ENCODE peak calls at places on chromosomes 11 and 22, in eight cellular contexts. D, E, A, O, P, H, I and X are unnamed samples.

GRCh38 chr11:125777309-125777708 is 1.3 kb downstream of the PATE2 start:
- DNase-seq in D (no peak), O (peak; percentile 4), A (peak; percentile 69), E (no peak), H (peak; percentile 41), P (no peak), I (no peak), X (peak; percentile 74)

GRCh38 chr11:111393096-111393495 is 14.0 kb upstream of the POU2AF1 start:
- DNase-seq in A (no peak), P (no peak), E (no peak), H (no peak), O (no peak), I (no peak), D (no peak), X (peak; percentile 6)

GRCh38 chr11:58513747-58514367 is 6.0 kb upstream of the OR5B21 start:
- DNase-seq in P (no peak), A (peak; percentile 56), D (peak; percentile 16), H (peak; percentile 79), O (peak; percentile 65), E (peak; percentile 15), I (no peak), X (peak; percentile 37)

GRCh38 chr11:114171257-114172054 is 111.9 kb downstream of the ZBTB16 start:
- DNase-seq in O (no peak), P (no peak), H (no peak), A (no peak), E (no peak), D (peak; percentile 66), I (no peak), X (no peak)

GRCh38 chr22:30267382-30268302 is 991 bp upstream of the OSM start:
- DNase-seq in E (no peak), I (no peak), P (no peak), O (no peak), H (no peak), A (no peak), D (peak; percentile 53), X (no peak)

GRCh38 chr22:37278261-37278660 is 4.0 kb upstream of the CYTH4 start:
- DNase-seq in O (no peak), I (no peak), E (no peak), D (no peak), A (no peak), P (no peak), H (no peak), X (no peak)

GRCh38 chr11:94151311-94151710 is 22.7 kb downstream of the PANX1 start:
- DNase-seq in E (no peak), O (no peak), I (no peak), H (peak; percentile 60), A (no peak), P (no peak), D (no peak), X (no peak)

GRCh38 chr11:12932485-12932884 is 76.6 kb upstream of the RASSF10 start:
- DNase-seq in P (no peak), E (no peak), I (no peak), A (no peak), O (no peak), H (peak; percentile 16), D (no peak), X (no peak)

GRCh38 chr11:12189543-12190235 is 79.3 kb downstream of the MICAL2 start:
- DNase-seq in D (no peak), O (no peak), E (no peak), H (peak; percentile 98), I (no peak), P (no peak), A (no peak), X (no peak)

GRCh38 chr22:45524966-45525365 is 22.3 kb downstream of the FBLN1 start:
- DNase-seq in O (no peak), A (no peak), I (no peak), E (no peak), D (no peak), H (no peak), P (no peak), X (no peak)

GRCh38 chr11:1298695-1299492 is 10.5 kb downstream of the TOLLIP start:
- DNase-seq in H (peak; percentile 95), I (no peak), D (peak; percentile 82), P (no peak), E (peak; percentile 42), A (no peak), O (no peak), X (peak; percentile 39)

GRCh38 chr22:46084943-46085830 is 65.1 kb upstream of the PPARA start:
- DNase-seq in I (no peak), H (peak; percentile 72), E (no peak), P (no peak), D (peak; percentile 62), A (peak; percentile 95), O (no peak), X (peak; percentile 92)

GRCh38 chr11:8032122-8032521 is 45.0 kb downstream of the EIF3F start:
- DNase-seq in I (no peak), D (no peak), H (no peak), A (no peak), O (no peak), E (no peak), P (no peak), X (no peak)

GRCh38 chr11:66268953-66269906 is 791 bp downstream of the RAB1B start:
- DNase-seq in O (no peak), D (peak; percentile 48), P (no peak), I (no peak), A (peak; percentile 56), E (no peak), H (no peak), X (peak; percentile 31)

GRCh38 chr22:43789452-43789851 is 22.7 kb downstream of the EFCAB6 start:
- DNase-seq in I (no peak), D (peak; percentile 15), A (no peak), E (no peak), O (peak; percentile 33), P (no peak), H (peak; percentile 78), X (peak; percentile 98)

GRCh38 chr11:68911731-68912130 is 8.0 kb downstream of the IGHMBP2 start:
- DNase-seq in A (no peak), P (no peak), O (no peak), I (no peak), D (no peak), E (no peak), H (no peak), X (no peak)

GRCh38 chr11:75307058-75307457 is 44.4 kb downstream of the ARRB1 start:
- DNase-seq in H (no peak), E (no peak), I (no peak), P (no peak), D (no peak), A (no peak), O (no peak), X (no peak)

GRCh38 chr11:2781413-2782274 is 81.8 kb upstream of the KCNQ1OT1 start:
- DNase-seq in E (no peak), H (no peak), I (no peak), A (no peak), P (no peak), D (peak; percentile 3), O (no peak), X (no peak)

GRCh38 chr22:45905924-45906865 is 70.8 kb downstream of the WNT7B start:
- DNase-seq in A (no peak), O (peak; percentile 49), E (no peak), D (no peak), P (no peak), H (no peak), I (no peak), X (peak; percentile 60)

GRCh38 chr11:57751676-57752253 is at the start of gene BTBD18:
- DNase-seq in I (no peak), P (no peak), E (no peak), H (peak; percentile 69), O (peak; percentile 54), A (peak; percentile 41), D (peak; percentile 30), X (no peak)

GRCh38 chr11:35932641-35933571 is 11.0 kb upstream of the LDLRAD3 start:
- DNase-seq in P (no peak), D (no peak), A (peak; percentile 40), O (peak; percentile 11), H (peak; percentile 83), I (no peak), E (no peak), X (no peak)

GRCh38 chr11:95520765-95521542 is 268.6 kb downstream of the FAM76B start:
- DNase-seq in P (peak; percentile 64), O (no peak), A (peak; percentile 46), I (no peak), H (peak; percentile 99), D (no peak), E (no peak), X (peak; percentile 50)

GRCh38 chr11:114161486-114162250 is 102.2 kb downstream of the ZBTB16 start:
- DNase-seq in E (no peak), D (no peak), P (no peak), O (no peak), I (no peak), H (no peak), A (no peak), X (no peak)

GRCh38 chr11:134098566-134099184 is 29.8 kb downstream of the JAM3 start:
- DNase-seq in E (no peak), D (no peak), O (no peak), H (peak; percentile 20), A (no peak), I (no peak), P (no peak), X (no peak)

GRCh38 chr22:49208003-49208402 is 619.7 kb downstream of the BRD1 start:
- DNase-seq in I (no peak), E (no peak), D (no peak), P (no peak), A (no peak), O (no peak), H (no peak), X (no peak)

GRCh38 chr22:30290679-30291333 is 1.5 kb upstream of the CASTOR1 start:
- DNase-seq in P (no peak), E (peak; percentile 71), A (peak; percentile 64), H (peak; percentile 73), D (peak; percentile 55), I (peak; percentile 47), O (peak; percentile 56), X (peak; percentile 38)

GRCh38 chr11:43943357-43943930 is 1.0 kb downstream of the C11orf96 start:
- DNase-seq in I (peak; percentile 35), H (peak; percentile 23), E (no peak), D (no peak), A (no peak), P (no peak), O (peak; percentile 14), X (no peak)

GRCh38 chr11:9253086-9253485 is 12.1 kb downstream of the DENND5A start:
- DNase-seq in A (no peak), D (no peak), P (no peak), O (no peak), I (no peak), E (no peak), H (no peak), X (no peak)

GRCh38 chr22:34115722-34116121 is 195.4 kb upstream of the LARGE1 start:
- DNase-seq in P (no peak), O (no peak), D (no peak), E (no peak), I (no peak), A (no peak), H (no peak), X (no peak)

GRCh38 chr22:31995046-31995445 is 48.0 kb upstream of the SLC5A1 start:
- DNase-seq in H (no peak), P (no peak), E (no peak), A (no peak), I (no peak), O (no peak), D (no peak), X (no peak)

GRCh38 chr11:45181595-45182550 is 35.4 kb downstream of the PRDM11 start:
- DNase-seq in D (no peak), O (no peak), E (no peak), P (no peak), A (no peak), H (no peak), I (no peak), X (no peak)

GRCh38 chr22:17074648-17075002 is 10.2 kb upstream of the IL17RA start:
- DNase-seq in D (no peak), P (no peak), H (no peak), I (no peak), O (no peak), E (no peak), A (peak; percentile 22), X (no peak)

GRCh38 chr11:15163136-15163535 is 48.4 kb downstream of the INSC start:
- DNase-seq in P (no peak), O (no peak), I (no peak), H (no peak), E (no peak), D (no peak), A (no peak), X (no peak)